ENCODE peak calls at places on chromosome 21, in five cellular contexts. S is aorta, D is NCI-H446, F is type B pancreatic cell, M is T-helper 2 cell. G is an unnamed sample.

GRCh38 chr21:17598437-17598836 is 14.3 kb downstream of the BTG3 start:
- DNase-seq in M (no peak), D (no peak), S (no peak), F (no peak), G (no peak)

GRCh38 chr21:42332557-42332956 is 17.3 kb upstream of the TFF3 start:
- DNase-seq in F (peak; percentile 27), M (no peak), S (no peak), D (no peak), G (no peak)

GRCh38 chr21:45747802-45748445 is 104.4 kb downstream of the PCBP3 start:
- DNase-seq in M (no peak), D (peak; percentile 84), F (no peak), S (no peak), G (peak; percentile 71)

GRCh38 chr21:38824124-38824822 is 18.5 kb downstream of the ETS2 start:
- DNase-seq in S (no peak), F (no peak), D (no peak), M (no peak), G (no peak)

GRCh38 chr21:35275776-35276175 is 226.7 kb upstream of the RUNX1 start:
- DNase-seq in F (no peak), S (no peak), D (no peak), M (no peak), G (no peak)

GRCh38 chr21:26553921-26554320 is 19.2 kb downstream of the CYYR1 start:
- DNase-seq in D (peak; percentile 48), F (no peak), S (no peak), M (no peak), G (no peak)

GRCh38 chr21:29829514-29830255 is 110.1 kb downstream of the GRIK1 start:
- DNase-seq in D (no peak), M (no peak), F (no peak), S (no peak), G (no peak)

GRCh38 chr21:25496825-25497482 is 110.3 kb downstream of the MRPL39 start:
- DNase-seq in M (no peak), F (no peak), S (no peak), D (no peak), G (no peak)

GRCh38 chr21:15730484-15731242 is 881 bp downstream of the USP25 start:
- DNase-seq in F (no peak), S (no peak), D (peak; percentile 43), M (no peak), G (no peak)

GRCh38 chr21:27104749-27105439 is 138.0 kb upstream of the ADAMTS5 start:
- DNase-seq in D (no peak), M (no peak), S (no peak), F (no peak), G (no peak)

GRCh38 chr21:42174173-42174572 is 44.8 kb upstream of the ABCG1 start:
- DNase-seq in D (peak; percentile 69), M (no peak), S (no peak), F (peak; percentile 29), G (no peak)

GRCh38 chr21:43331962-43332458 is 94.9 kb downstream of the SIK1 start:
- DNase-seq in M (no peak), S (no peak), D (no peak), F (no peak), G (no peak)

G was measured in DMS 273 treated with DMSO at 0.1 percent for 48 hours.